ENCODE peak calls at places on chromosomes 1 and 21, in six cellular contexts. P, H, Q, F, E and L are unnamed samples.

GRCh38 chr1:107135466-107135865 is 5.4 kb upstream of the NTNG1 start:
- DNase-seq in P (peak; percentile 53), H (no peak), Q (peak; percentile 33), F (no peak), E (no peak), L (peak; percentile 66)

GRCh38 chr1:50940291-50940690 is 19.8 kb downstream of the FAF1 start:
- DNase-seq in P (no peak), H (no peak), Q (no peak), F (no peak), E (no peak), L (no peak)

GRCh38 chr1:112881742-112882127 is 74.3 kb downstream of the SLC16A1 start:
- DNase-seq in P (no peak), H (no peak), Q (no peak), F (no peak), E (peak; percentile 46), L (no peak)

GRCh38 chr1:173064011-173064410 is 13.3 kb upstream of the TNFSF18 start:
- DNase-seq in P (no peak), H (no peak), Q (peak; percentile 44), F (no peak), E (no peak), L (peak; percentile 46)

GRCh38 chr1:214271174-214271858 is 9.6 kb upstream of the SMYD2 start:
- DNase-seq in P (no peak), H (no peak), Q (peak; percentile 23), F (no peak), E (no peak), L (no peak)

GRCh38 chr1:204102029-204102611 is 29.2 kb downstream of the SOX13 start:
- DNase-seq in P (no peak), H (no peak), Q (no peak), F (no peak), E (no peak), L (no peak)

GRCh38 chr1:17535300-17535937 is 4.1 kb upstream of the ARHGEF10L start:
- DNase-seq in P (no peak), H (no peak), Q (no peak), F (no peak), E (no peak), L (no peak)

GRCh38 chr1:225772323-225772768 is 5.3 kb upstream of the SRP9 start:
- DNase-seq in P (peak; percentile 87), H (no peak), Q (peak; percentile 78), F (no peak), E (peak; percentile 92), L (peak; percentile 90)

GRCh38 chr1:14996133-14997050 is 157.2 kb upstream of the TMEM51 start:
- DNase-seq in P (peak; percentile 96), H (no peak), Q (peak; percentile 86), F (no peak), E (no peak), L (peak; percentile 70)

GRCh38 chr21:19523731-19524130 is 1120.1 kb upstream of the TMPRSS15 start:
- DNase-seq in P (no peak), H (no peak), Q (no peak), F (no peak), E (no peak), L (no peak)

GRCh38 chr1:210144736-210145135 is 87.9 kb upstream of the SERTAD4 start:
- DNase-seq in P (no peak), H (no peak), Q (no peak), F (no peak), E (no peak), L (peak; percentile 22)

GRCh38 chr1:44696789-44697188 is 22.3 kb downstream of the ARMH1 start:
- DNase-seq in P (no peak), H (no peak), Q (no peak), F (peak; percentile 14), E (no peak), L (no peak)

GRCh38 chr1:49677706-49678105 is 346.0 kb downstream of the AGBL4 start:
- DNase-seq in P (no peak), H (no peak), Q (no peak), F (no peak), E (no peak), L (no peak)

GRCh38 chr1:1918901-1919303 is at the start of gene TMEM52:
- DNase-seq in P (no peak), H (no peak), Q (no peak), F (no peak), E (no peak), L (no peak)

GRCh38 chr1:91282695-91283420 is 121.8 kb downstream of the HFM1 start:
- DNase-seq in P (peak; percentile 60), H (peak; percentile 3), Q (peak; percentile 52), F (peak; percentile 20), E (peak; percentile 55), L (peak; percentile 63)

GRCh38 chr1:36994863-36995262 is 39.5 kb downstream of the GRIK3 start:
- DNase-seq in P (no peak), H (no peak), Q (no peak), F (no peak), E (no peak), L (no peak)

GRCh38 chr1:6251233-6251632 is 7.3 kb downstream of the HES3 start:
- DNase-seq in P (no peak), H (no peak), Q (no peak), F (no peak), E (no peak), L (no peak)